ENCODE peak calls at places on chromosomes 11 and 22, in five cellular contexts. One of them, this sample, is unnamed.

GRCh38 chr11:64911142-64911541 is 5.9 kb downstream of the ATG2A start:
- DNase-seq in GM23248: no peak
- DNase-seq in stomach: no peak
- DNase-seq in left ventricle myocardium inferior: no peak
- DNase-seq in mammary epithelial cell: no peak
- DNase-seq in this sample: no peak

GRCh38 chr11:69663326-69663725 is 11.8 kb downstream of the LTO1 start:
- DNase-seq in GM23248: no peak
- DNase-seq in stomach: no peak
- DNase-seq in left ventricle myocardium inferior: no peak
- DNase-seq in mammary epithelial cell: no peak
- DNase-seq in this sample: no peak

GRCh38 chr11:120929664-120930154 is 94.2 kb upstream of the TBCEL start:
- DNase-seq in GM23248: peak; percentile 59
- DNase-seq in stomach: peak; percentile 36
- DNase-seq in left ventricle myocardium inferior: peak; percentile 23
- DNase-seq in mammary epithelial cell: no peak
- DNase-seq in this sample: no peak

GRCh38 chr11:47551086-47551485 is 1.8 kb downstream of the CELF1 start:
- DNase-seq in GM23248: peak; percentile 64
- DNase-seq in stomach: no peak
- DNase-seq in left ventricle myocardium inferior: no peak
- DNase-seq in mammary epithelial cell: peak; percentile 37
- DNase-seq in this sample: no peak

GRCh38 chr11:45590743-45591142 is 74.7 kb downstream of the CHST1 start:
- DNase-seq in GM23248: peak; percentile 3
- DNase-seq in stomach: no peak
- DNase-seq in left ventricle myocardium inferior: no peak
- DNase-seq in mammary epithelial cell: no peak
- DNase-seq in this sample: no peak

GRCh38 chr22:45994516-45995404 is 17.8 kb upstream of the WNT7B start:
- DNase-seq in GM23248: peak; percentile 80
- DNase-seq in stomach: peak; percentile 88
- DNase-seq in left ventricle myocardium inferior: peak; percentile 85
- DNase-seq in mammary epithelial cell: peak; percentile 40
- DNase-seq in this sample: no peak

GRCh38 chr11:35330924-35331323 is 88.4 kb downstream of the SLC1A2 start:
- DNase-seq in GM23248: no peak
- DNase-seq in stomach: no peak
- DNase-seq in left ventricle myocardium inferior: no peak
- DNase-seq in mammary epithelial cell: no peak
- DNase-seq in this sample: no peak

GRCh38 chr22:22855617-22856308 is 31.9 kb upstream of the IGLL5 start:
- DNase-seq in GM23248: peak; percentile 59
- DNase-seq in stomach: no peak
- DNase-seq in left ventricle myocardium inferior: no peak
- DNase-seq in mammary epithelial cell: no peak
- DNase-seq in this sample: no peak

GRCh38 chr11:34624069-34624468 is 3.2 kb downstream of the EHF start:
- DNase-seq in GM23248: no peak
- DNase-seq in stomach: peak; percentile 76
- DNase-seq in left ventricle myocardium inferior: no peak
- DNase-seq in mammary epithelial cell: no peak
- DNase-seq in this sample: no peak

GRCh38 chr11:26231252-26231661 is 100.7 kb upstream of the ANO3 start:
- DNase-seq in GM23248: peak; percentile 92
- DNase-seq in stomach: no peak
- DNase-seq in left ventricle myocardium inferior: no peak
- DNase-seq in mammary epithelial cell: peak; percentile 94
- DNase-seq in this sample: no peak

GRCh38 chr11:19814421-19814820 is 101.8 kb downstream of the NAV2 start:
- DNase-seq in GM23248: no peak
- DNase-seq in stomach: no peak
- DNase-seq in left ventricle myocardium inferior: no peak
- DNase-seq in mammary epithelial cell: no peak
- DNase-seq in this sample: no peak

GRCh38 chr22:40224702-40225101 is 47.0 kb downstream of the TNRC6B start:
- DNase-seq in GM23248: no peak
- DNase-seq in stomach: no peak
- DNase-seq in left ventricle myocardium inferior: no peak
- DNase-seq in mammary epithelial cell: no peak
- DNase-seq in this sample: no peak

GRCh38 chr11:2095542-2095941 is 43.6 kb downstream of the IGF2 start:
- DNase-seq in GM23248: no peak
- DNase-seq in stomach: no peak
- DNase-seq in left ventricle myocardium inferior: no peak
- DNase-seq in mammary epithelial cell: no peak
- DNase-seq in this sample: no peak

GRCh38 chr11:118060879-118061278 is 16.0 kb upstream of the TMPRSS4 start:
- DNase-seq in GM23248: no peak
- DNase-seq in stomach: no peak
- DNase-seq in left ventricle myocardium inferior: peak; percentile 34
- DNase-seq in mammary epithelial cell: no peak
- DNase-seq in this sample: peak; percentile 38

GRCh38 chr11:130642994-130643393 is 194.5 kb downstream of the ADAMTS15 start:
- DNase-seq in GM23248: no peak
- DNase-seq in stomach: no peak
- DNase-seq in left ventricle myocardium inferior: no peak
- DNase-seq in mammary epithelial cell: no peak
- DNase-seq in this sample: no peak

GRCh38 chr11:45754746-45755145 is 50.2 kb upstream of the SLC35C1 start:
- DNase-seq in GM23248: no peak
- DNase-seq in stomach: no peak
- DNase-seq in left ventricle myocardium inferior: no peak
- DNase-seq in mammary epithelial cell: no peak
- DNase-seq in this sample: no peak

GRCh38 chr22:25137577-25138525 is 61.8 kb upstream of the CRYBB3 start:
- DNase-seq in GM23248: no peak
- DNase-seq in stomach: peak; percentile 71
- DNase-seq in left ventricle myocardium inferior: no peak
- DNase-seq in mammary epithelial cell: no peak
- DNase-seq in this sample: no peak

GRCh38 chr11:87473174-87473573 is 435.4 kb downstream of the TMEM135 start:
- DNase-seq in GM23248: peak; percentile 93
- DNase-seq in stomach: no peak
- DNase-seq in left ventricle myocardium inferior: peak; percentile 15
- DNase-seq in mammary epithelial cell: peak; percentile 61
- DNase-seq in this sample: no peak

GRCh38 chr11:12270215-12270797 is 107.1 kb upstream of the PARVA start:
- DNase-seq in GM23248: no peak
- DNase-seq in stomach: no peak
- DNase-seq in left ventricle myocardium inferior: no peak
- DNase-seq in mammary epithelial cell: no peak
- DNase-seq in this sample: no peak

GRCh38 chr11:45848654-45849081 is 1.4 kb downstream of the CRY2 start:
- DNase-seq in GM23248: peak; percentile 36
- DNase-seq in stomach: peak; percentile 60
- DNase-seq in left ventricle myocardium inferior: no peak
- DNase-seq in mammary epithelial cell: no peak
- DNase-seq in this sample: no peak

GRCh38 chr11:94171693-94172440 is 43.2 kb downstream of the PANX1 start:
- DNase-seq in GM23248: peak; percentile 68
- DNase-seq in stomach: peak; percentile 52
- DNase-seq in left ventricle myocardium inferior: no peak
- DNase-seq in mammary epithelial cell: peak; percentile 10
- DNase-seq in this sample: no peak

GRCh38 chr11:17596310-17596669 is 49.2 kb downstream of the OTOG start:
- DNase-seq in GM23248: no peak
- DNase-seq in stomach: no peak
- DNase-seq in left ventricle myocardium inferior: no peak
- DNase-seq in mammary epithelial cell: no peak
- DNase-seq in this sample: no peak

GRCh38 chr11:35174666-35175065 is 35.7 kb downstream of the CD44 start:
- DNase-seq in GM23248: peak; percentile 74
- DNase-seq in stomach: no peak
- DNase-seq in left ventricle myocardium inferior: no peak
- DNase-seq in mammary epithelial cell: no peak
- DNase-seq in this sample: no peak

GRCh38 chr11:128206476-128206875 is 380.9 kb downstream of the ETS1 start:
- DNase-seq in GM23248: no peak
- DNase-seq in stomach: no peak
- DNase-seq in left ventricle myocardium inferior: no peak
- DNase-seq in mammary epithelial cell: peak; percentile 42
- DNase-seq in this sample: no peak
- H3K4me3 ChIP-seq in GM23248: no peak overlapping the region
- H3K4me3 ChIP-seq in stomach: no peak overlapping the region
- H3K4me3 ChIP-seq in left ventricle myocardium inferior: no peak overlapping the region
- H3K4me3 ChIP-seq in mammary epithelial cell: no peak overlapping the region
- H3K4me3 ChIP-seq in this sample: no peak overlapping the region

GRCh38 chr11:91489989-91490388 is 734.6 kb upstream of the FAT3 start:
- DNase-seq in GM23248: no peak
- DNase-seq in stomach: no peak
- DNase-seq in left ventricle myocardium inferior: no peak
- DNase-seq in mammary epithelial cell: no peak
- DNase-seq in this sample: no peak
- H3K27ac ChIP-seq in GM23248: no peak overlapping the region
- H3K27ac ChIP-seq in stomach: no peak overlapping the region
- H3K27ac ChIP-seq in left ventricle myocardium inferior: no peak overlapping the region
- H3K27ac ChIP-seq in mammary epithelial cell: no peak overlapping the region
- H3K27ac ChIP-seq in this sample: no peak overlapping the region

DNA sequence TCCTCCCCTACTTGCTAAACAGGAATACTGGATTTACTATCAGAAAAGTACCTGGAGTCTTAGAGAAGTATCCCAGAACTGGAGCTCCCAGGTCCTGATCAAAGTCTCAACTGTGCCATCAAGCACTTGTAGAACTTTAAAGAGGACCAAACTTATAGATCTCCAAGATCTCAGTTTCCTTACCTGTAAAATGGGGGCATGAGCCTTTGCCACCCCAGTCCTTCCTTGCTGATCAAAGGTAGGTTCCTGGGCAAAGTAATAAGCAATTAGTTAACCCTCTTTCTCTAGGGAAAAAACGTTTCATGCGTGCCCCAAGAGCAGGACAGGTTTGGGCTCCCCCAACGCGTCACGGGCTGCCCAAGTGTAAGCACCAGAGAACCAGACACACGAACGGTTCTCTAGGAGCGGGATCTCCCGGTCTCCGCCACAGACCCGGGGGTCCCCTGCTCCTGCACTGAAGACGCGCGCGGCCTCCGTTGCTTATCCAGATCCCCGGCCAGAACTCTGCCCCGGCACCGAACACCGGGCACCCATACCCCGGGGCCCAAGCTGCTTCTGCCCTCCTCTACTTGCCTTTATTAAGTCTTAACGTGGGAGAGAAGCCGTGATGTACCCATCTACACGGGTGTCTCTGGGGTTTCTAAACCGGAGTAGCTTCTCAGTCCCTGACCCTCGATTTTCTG is 505 bp downstream of the ZNF214 start:
- DNase-seq in GM23248: peak; percentile 63
- DNase-seq in stomach: no peak
- DNase-seq in left ventricle myocardium inferior: peak; percentile 25
- DNase-seq in mammary epithelial cell: peak; percentile 3
- DNase-seq in this sample: peak; percentile 74
- H3K4me3 ChIP-seq in GM23248: peak overlapping the region; percentile 87
- H3K4me3 ChIP-seq in stomach: peak overlapping the region; percentile 64
- H3K4me3 ChIP-seq in left ventricle myocardium inferior: peak overlapping the region; percentile 72
- H3K4me3 ChIP-seq in mammary epithelial cell: peak overlapping the region; percentile 77
- H3K4me3 ChIP-seq in this sample: peak overlapping the region; percentile 87

GRCh38 chr22:31584804-31585160 is 77.2 kb downstream of the PISD start:
- DNase-seq in GM23248: no peak
- DNase-seq in stomach: no peak
- DNase-seq in left ventricle myocardium inferior: no peak
- DNase-seq in mammary epithelial cell: no peak
- DNase-seq in this sample: no peak

GRCh38 chr22:31583861-31584485 is 78.0 kb downstream of the PISD start:
- DNase-seq in GM23248: peak; percentile 51
- DNase-seq in stomach: no peak
- DNase-seq in left ventricle myocardium inferior: no peak
- DNase-seq in mammary epithelial cell: no peak
- DNase-seq in this sample: no peak

GRCh38 chr22:31586137-31586920 is 75.7 kb downstream of the PISD start:
- DNase-seq in GM23248: peak; percentile 81
- DNase-seq in stomach: no peak
- DNase-seq in left ventricle myocardium inferior: no peak
- DNase-seq in mammary epithelial cell: no peak
- DNase-seq in this sample: no peak

GRCh38 chr22:31588970-31589675 is 72.9 kb downstream of the PISD start:
- DNase-seq in GM23248: no peak
- DNase-seq in stomach: no peak
- DNase-seq in left ventricle myocardium inferior: no peak
- DNase-seq in mammary epithelial cell: no peak
- DNase-seq in this sample: peak; percentile 64

DNA sequence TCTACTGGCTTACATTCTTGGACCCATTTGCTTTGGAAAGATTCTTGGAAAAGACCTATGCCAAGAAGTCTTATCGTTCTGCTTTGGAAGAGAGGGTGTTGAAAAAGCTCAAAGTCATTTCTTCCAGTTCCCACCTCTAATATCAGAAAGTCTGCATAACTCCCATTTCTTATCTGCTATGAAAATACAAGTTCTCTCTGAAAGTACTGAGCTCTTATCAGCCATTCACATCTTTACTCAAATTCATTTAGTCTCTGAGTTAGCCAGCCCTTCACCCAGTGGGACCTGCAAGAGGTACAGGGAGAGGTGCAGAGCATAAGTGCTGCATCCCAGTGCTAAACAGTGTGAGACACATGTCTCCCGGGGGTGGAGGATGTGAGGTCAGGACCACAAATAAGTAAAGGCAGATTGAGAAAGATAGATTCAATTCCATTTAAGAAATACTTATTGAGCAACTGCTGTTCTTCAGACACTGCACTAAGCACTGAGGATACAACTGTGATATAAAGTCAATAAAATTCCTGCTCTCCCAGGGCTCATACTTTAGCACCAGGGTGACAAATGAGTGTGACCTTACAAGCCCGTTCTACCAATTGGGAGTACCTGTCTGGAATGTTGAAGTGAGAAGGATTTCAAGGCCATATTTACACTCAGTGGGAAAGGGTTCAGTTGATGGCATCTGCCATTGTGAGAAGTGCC is 76.7 kb downstream of the PISD start:
- DNase-seq in GM23248: peak; percentile 72
- DNase-seq in stomach: no peak
- DNase-seq in left ventricle myocardium inferior: no peak
- DNase-seq in mammary epithelial cell: no peak
- DNase-seq in this sample: no peak
- H3K27ac ChIP-seq in GM23248: peak overlapping the region; percentile 67
- H3K27ac ChIP-seq in stomach: no peak overlapping the region
- H3K27ac ChIP-seq in left ventricle myocardium inferior: no peak overlapping the region
- H3K27ac ChIP-seq in mammary epithelial cell: no peak overlapping the region
- H3K27ac ChIP-seq in this sample: peak overlapping the region; percentile 11

GRCh38 chr11:27721505-27722116 is 21.4 kb upstream of the BDNF start:
- DNase-seq in GM23248: no peak
- DNase-seq in stomach: no peak
- DNase-seq in left ventricle myocardium inferior: no peak
- DNase-seq in mammary epithelial cell: no peak
- DNase-seq in this sample: no peak
- H3K4me3 ChIP-seq in GM23248: peak overlapping the region; percentile 81
- H3K4me3 ChIP-seq in stomach: peak overlapping the region; percentile 32
- H3K4me3 ChIP-seq in left ventricle myocardium inferior: peak overlapping the region; percentile 63
- H3K4me3 ChIP-seq in mammary epithelial cell: no peak overlapping the region
- H3K4me3 ChIP-seq in this sample: peak overlapping the region; percentile 56